ENCODE peak calls at places on chromosomes 7 and 10, in eight cellular contexts. One of them, this sample, is unnamed.

GRCh38 chr7:108805808-108806397 is 236.2 kb downstream of the DNAJB9 start:
- DNase-seq in BJ: no peak
- DNase-seq in AG04450: no peak
- DNase-seq in astrocyte: peak; percentile 10
- DNase-seq in thoracic aorta: no peak
- DNase-seq in IMR-90: peak; percentile 1
- DNase-seq in progenitor cell of endocrine pancreas: no peak
- DNase-seq in pancreas: no peak
- DNase-seq in this sample: no peak

GRCh38 chr10:22897371-22897770 is 30.5 kb upstream of the ARMC3 start:
- DNase-seq in thoracic aorta: no peak
- DNase-seq in pancreas: no peak
- DNase-seq in IMR-90: no peak
- DNase-seq in AG04450: no peak
- DNase-seq in BJ: no peak
- DNase-seq in progenitor cell of endocrine pancreas: no peak
- DNase-seq in astrocyte: no peak
- DNase-seq in this sample: no peak

GRCh38 chr10:44353721-44354120 is 31.2 kb downstream of the CXCL12 start:
- DNase-seq in astrocyte: no peak
- DNase-seq in pancreas: no peak
- DNase-seq in IMR-90: no peak
- DNase-seq in AG04450: no peak
- DNase-seq in BJ: no peak
- DNase-seq in thoracic aorta: no peak
- DNase-seq in progenitor cell of endocrine pancreas: no peak
- DNase-seq in this sample: no peak

GRCh38 chr7:90337106-90337505 is 9.4 kb upstream of the GTPBP10 start:
- DNase-seq in thoracic aorta: no peak
- DNase-seq in BJ: no peak
- DNase-seq in progenitor cell of endocrine pancreas: no peak
- DNase-seq in AG04450: no peak
- DNase-seq in astrocyte: peak; percentile 50
- DNase-seq in pancreas: no peak
- DNase-seq in IMR-90: no peak
- DNase-seq in this sample: no peak

GRCh38 chr10:119198438-119198837 is 8.9 kb upstream of the GRK5 start:
- DNase-seq in IMR-90: no peak
- DNase-seq in progenitor cell of endocrine pancreas: no peak
- DNase-seq in AG04450: no peak
- DNase-seq in BJ: no peak
- DNase-seq in thoracic aorta: no peak
- DNase-seq in pancreas: no peak
- DNase-seq in astrocyte: no peak
- DNase-seq in this sample: no peak

GRCh38 chr7:40306596-40306995 is 171.8 kb downstream of the SUGCT start:
- DNase-seq in astrocyte: peak; percentile 78
- DNase-seq in pancreas: no peak
- DNase-seq in thoracic aorta: no peak
- DNase-seq in BJ: no peak
- DNase-seq in IMR-90: peak; percentile 62
- DNase-seq in AG04450: no peak
- DNase-seq in progenitor cell of endocrine pancreas: no peak
- DNase-seq in this sample: no peak

GRCh38 chr10:4883079-4883739 is 57.2 kb downstream of the AKR1E2 start:
- DNase-seq in IMR-90: peak; percentile 83
- DNase-seq in progenitor cell of endocrine pancreas: no peak
- DNase-seq in astrocyte: peak; percentile 81
- DNase-seq in pancreas: no peak
- DNase-seq in BJ: no peak
- DNase-seq in thoracic aorta: no peak
- DNase-seq in AG04450: peak; percentile 48
- DNase-seq in this sample: no peak

GRCh38 chr7:94054130-94054529 is 50.0 kb upstream of the BET1 start:
- DNase-seq in AG04450: no peak
- DNase-seq in astrocyte: peak; percentile 69
- DNase-seq in progenitor cell of endocrine pancreas: no peak
- DNase-seq in thoracic aorta: no peak
- DNase-seq in pancreas: no peak
- DNase-seq in IMR-90: no peak
- DNase-seq in BJ: no peak
- DNase-seq in this sample: no peak

GRCh38 chr7:38215115-38215514 is 37.1 kb downstream of the STARD3NL start:
- DNase-seq in progenitor cell of endocrine pancreas: no peak
- DNase-seq in pancreas: no peak
- DNase-seq in BJ: no peak
- DNase-seq in thoracic aorta: no peak
- DNase-seq in AG04450: no peak
- DNase-seq in astrocyte: peak; percentile 61
- DNase-seq in IMR-90: no peak
- DNase-seq in this sample: no peak

GRCh38 chr7:85508642-85509429 is 322.0 kb upstream of the SEMA3D start:
- DNase-seq in AG04450: peak; percentile 81
- DNase-seq in BJ: peak; percentile 78
- DNase-seq in progenitor cell of endocrine pancreas: no peak
- DNase-seq in thoracic aorta: no peak
- DNase-seq in pancreas: no peak
- DNase-seq in astrocyte: peak; percentile 95
- DNase-seq in IMR-90: peak; percentile 95
- DNase-seq in this sample: no peak

GRCh38 chr7:45563804-45564461 is 10.2 kb upstream of the ADCY1 start:
- DNase-seq in pancreas: no peak
- DNase-seq in progenitor cell of endocrine pancreas: no peak
- DNase-seq in astrocyte: no peak
- DNase-seq in BJ: no peak
- DNase-seq in IMR-90: no peak
- DNase-seq in thoracic aorta: no peak
- DNase-seq in AG04450: no peak
- DNase-seq in this sample: no peak

GRCh38 chr7:82234457-82235049 is 209.0 kb downstream of the CACNA2D1 start:
- DNase-seq in thoracic aorta: no peak
- DNase-seq in AG04450: peak; percentile 6
- DNase-seq in pancreas: no peak
- DNase-seq in BJ: no peak
- DNase-seq in astrocyte: peak; percentile 20
- DNase-seq in progenitor cell of endocrine pancreas: no peak
- DNase-seq in IMR-90: peak; percentile 59
- DNase-seq in this sample: no peak

GRCh38 chr7:76285604-76286374 is 16.7 kb upstream of the HSPB1 start:
- DNase-seq in AG04450: no peak
- DNase-seq in pancreas: no peak
- DNase-seq in BJ: no peak
- DNase-seq in progenitor cell of endocrine pancreas: no peak
- DNase-seq in astrocyte: no peak
- DNase-seq in thoracic aorta: no peak
- DNase-seq in IMR-90: no peak
- DNase-seq in this sample: no peak

GRCh38 chr7:81887098-81887497 is 117.3 kb upstream of the HGF start:
- DNase-seq in pancreas: no peak
- DNase-seq in thoracic aorta: no peak
- DNase-seq in IMR-90: peak; percentile 50
- DNase-seq in astrocyte: peak; percentile 25
- DNase-seq in progenitor cell of endocrine pancreas: no peak
- DNase-seq in BJ: no peak
- DNase-seq in AG04450: no peak
- DNase-seq in this sample: no peak

DNA sequence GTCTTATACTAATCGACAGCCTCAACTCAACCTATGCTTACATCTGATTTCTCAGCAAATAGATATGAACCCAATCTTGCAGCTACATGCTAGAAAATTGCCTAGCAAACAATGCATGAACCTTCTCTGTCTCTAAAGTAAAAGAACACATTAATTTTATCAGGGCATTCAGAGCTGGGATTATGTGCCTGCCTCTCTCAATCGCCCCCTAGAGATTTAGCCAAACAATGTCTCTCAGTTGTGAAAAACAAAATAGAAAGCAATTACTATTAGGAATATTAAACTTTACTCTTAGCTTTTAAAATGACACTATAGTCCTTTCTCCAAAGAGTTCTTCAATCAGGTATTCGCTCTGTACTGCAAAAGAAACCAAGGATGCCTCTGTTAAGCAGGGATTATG is 737.1 kb downstream of the PARD3 start:
- DNase-seq in astrocyte: no peak
- DNase-seq in AG04450: no peak
- DNase-seq in progenitor cell of endocrine pancreas: no peak
- DNase-seq in thoracic aorta: no peak
- DNase-seq in BJ: no peak
- DNase-seq in IMR-90: no peak
- DNase-seq in pancreas: no peak
- DNase-seq in this sample: no peak
- TF ChIP-seq CTCF in astrocyte: no peak
- TF ChIP-seq CTCF in AG04450: no peak
- TF ChIP-seq CTCF in progenitor cell of endocrine pancreas: no peak
- TF ChIP-seq CTCF in thoracic aorta: no peak
- TF ChIP-seq CTCF in BJ: peak; percentile 8
- TF ChIP-seq CTCF in IMR-90: peak; percentile 31
- TF ChIP-seq CTCF in pancreas: no peak
- TF ChIP-seq CTCF in this sample: no peak

GRCh38 chr7:144668503-144668902 is 167.3 kb downstream of the TPK1 start:
- DNase-seq in AG04450: no peak
- DNase-seq in IMR-90: no peak
- DNase-seq in progenitor cell of endocrine pancreas: no peak
- DNase-seq in BJ: no peak
- DNase-seq in thoracic aorta: no peak
- DNase-seq in astrocyte: no peak
- DNase-seq in pancreas: no peak
- DNase-seq in this sample: no peak
- TF ChIP-seq CTCF in AG04450: no peak
- TF ChIP-seq CTCF in IMR-90: no peak
- TF ChIP-seq CTCF in progenitor cell of endocrine pancreas: no peak
- TF ChIP-seq CTCF in BJ: no peak
- TF ChIP-seq CTCF in thoracic aorta: no peak
- TF ChIP-seq CTCF in astrocyte: no peak
- TF ChIP-seq CTCF in pancreas: no peak
- TF ChIP-seq CTCF in this sample: no peak

GRCh38 chr10:106573106-106573505 is 591.4 kb downstream of the SORCS1 start:
- DNase-seq in AG04450: no peak
- DNase-seq in progenitor cell of endocrine pancreas: no peak
- DNase-seq in pancreas: no peak
- DNase-seq in astrocyte: peak; percentile 51
- DNase-seq in thoracic aorta: no peak
- DNase-seq in BJ: no peak
- DNase-seq in IMR-90: peak; percentile 69
- DNase-seq in this sample: no peak

GRCh38 chr10:106567629-106568028 is 596.9 kb downstream of the SORCS1 start:
- DNase-seq in BJ: no peak
- DNase-seq in AG04450: no peak
- DNase-seq in astrocyte: no peak
- DNase-seq in progenitor cell of endocrine pancreas: no peak
- DNase-seq in IMR-90: no peak
- DNase-seq in thoracic aorta: no peak
- DNase-seq in pancreas: no peak
- DNase-seq in this sample: no peak

GRCh38 chr10:106566871-106567270 is 597.6 kb downstream of the SORCS1 start:
- DNase-seq in IMR-90: no peak
- DNase-seq in thoracic aorta: no peak
- DNase-seq in progenitor cell of endocrine pancreas: no peak
- DNase-seq in AG04450: no peak
- DNase-seq in astrocyte: no peak
- DNase-seq in BJ: no peak
- DNase-seq in pancreas: no peak
- DNase-seq in this sample: no peak

GRCh38 chr10:106576534-106576933 is 588.0 kb downstream of the SORCS1 start:
- DNase-seq in BJ: no peak
- DNase-seq in astrocyte: no peak
- DNase-seq in thoracic aorta: no peak
- DNase-seq in IMR-90: no peak
- DNase-seq in pancreas: no peak
- DNase-seq in AG04450: no peak
- DNase-seq in progenitor cell of endocrine pancreas: no peak
- DNase-seq in this sample: no peak

GRCh38 chr10:106571216-106571954 is 593.1 kb downstream of the SORCS1 start:
- DNase-seq in AG04450: no peak
- DNase-seq in pancreas: no peak
- DNase-seq in thoracic aorta: no peak
- DNase-seq in IMR-90: peak; percentile 61
- DNase-seq in BJ: no peak
- DNase-seq in astrocyte: peak; percentile 18
- DNase-seq in progenitor cell of endocrine pancreas: no peak
- DNase-seq in this sample: no peak
- TF ChIP-seq CTCF in AG04450: peak; percentile 55
- TF ChIP-seq CTCF in pancreas: peak; percentile 29
- TF ChIP-seq CTCF in thoracic aorta: no peak
- TF ChIP-seq CTCF in IMR-90: peak; percentile 50
- TF ChIP-seq CTCF in BJ: peak; percentile 64
- TF ChIP-seq CTCF in astrocyte: peak; percentile 71
- TF ChIP-seq CTCF in progenitor cell of endocrine pancreas: peak; percentile 65
- TF ChIP-seq CTCF in this sample: no peak

GRCh38 chr10:60433684-60434083 is 44.0 kb upstream of the ANK3 start:
- DNase-seq in BJ: peak; percentile 35
- DNase-seq in IMR-90: peak; percentile 86
- DNase-seq in astrocyte: peak; percentile 87
- DNase-seq in progenitor cell of endocrine pancreas: no peak
- DNase-seq in thoracic aorta: no peak
- DNase-seq in pancreas: no peak
- DNase-seq in AG04450: peak; percentile 55
- DNase-seq in this sample: no peak

GRCh38 chr10:60429084-60429849 is 39.6 kb upstream of the ANK3 start:
- DNase-seq in IMR-90: peak; percentile 43
- DNase-seq in AG04450: no peak
- DNase-seq in thoracic aorta: no peak
- DNase-seq in pancreas: no peak
- DNase-seq in progenitor cell of endocrine pancreas: no peak
- DNase-seq in BJ: no peak
- DNase-seq in astrocyte: peak; percentile 81
- DNase-seq in this sample: no peak

GRCh38 chr10:60430017-60430416 is 40.3 kb upstream of the ANK3 start:
- DNase-seq in IMR-90: peak; percentile 82
- DNase-seq in pancreas: no peak
- DNase-seq in BJ: peak; percentile 26
- DNase-seq in thoracic aorta: no peak
- DNase-seq in astrocyte: peak; percentile 91
- DNase-seq in progenitor cell of endocrine pancreas: no peak
- DNase-seq in AG04450: peak; percentile 36
- DNase-seq in this sample: no peak

GRCh38 chr10:60430836-60431597 is 41.3 kb upstream of the ANK3 start:
- DNase-seq in astrocyte: no peak
- DNase-seq in progenitor cell of endocrine pancreas: no peak
- DNase-seq in thoracic aorta: no peak
- DNase-seq in pancreas: no peak
- DNase-seq in BJ: no peak
- DNase-seq in AG04450: no peak
- DNase-seq in IMR-90: peak; percentile 26
- DNase-seq in this sample: no peak

DNA sequence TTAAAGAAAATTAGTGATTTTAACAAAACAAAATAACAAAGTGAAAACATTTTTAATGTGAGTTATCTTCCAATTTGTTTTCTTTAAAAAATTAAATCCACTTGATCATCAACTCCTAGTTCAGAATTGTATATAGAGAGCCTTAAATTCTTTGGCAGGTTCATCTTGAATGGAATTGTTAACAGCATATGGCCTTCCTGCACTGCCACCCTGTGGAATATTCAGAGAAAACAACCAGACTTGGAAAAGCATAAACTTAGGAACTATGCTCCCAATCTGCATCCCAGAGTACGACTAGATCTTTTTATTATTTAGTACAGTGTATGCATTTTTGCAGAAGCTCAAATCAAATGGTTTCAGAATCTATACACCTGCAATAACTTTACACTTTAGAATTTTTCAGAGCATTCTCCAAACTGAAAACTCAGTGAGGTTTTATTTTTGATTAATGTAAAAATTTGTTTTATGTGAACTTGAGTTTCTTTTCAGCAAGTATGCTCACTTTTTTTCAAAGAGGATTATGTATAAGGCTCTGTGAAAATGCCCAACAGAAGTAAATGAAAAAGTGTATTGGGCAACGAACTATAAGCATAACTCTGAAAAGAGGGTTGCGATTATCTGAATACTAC is 44.9 kb upstream of the ANK3 start:
- DNase-seq in IMR-90: peak; percentile 74
- DNase-seq in pancreas: no peak
- DNase-seq in progenitor cell of endocrine pancreas: no peak
- DNase-seq in thoracic aorta: no peak
- DNase-seq in astrocyte: no peak
- DNase-seq in BJ: no peak
- DNase-seq in AG04450: no peak
- DNase-seq in this sample: no peak
- TF ChIP-seq CTCF in IMR-90: peak; percentile 87
- TF ChIP-seq CTCF in pancreas: peak; percentile 49
- TF ChIP-seq CTCF in progenitor cell of endocrine pancreas: peak; percentile 80
- TF ChIP-seq CTCF in thoracic aorta: peak; percentile 66
- TF ChIP-seq CTCF in astrocyte: peak; percentile 82
- TF ChIP-seq CTCF in BJ: peak; percentile 57
- TF ChIP-seq CTCF in AG04450: peak; percentile 72
- TF ChIP-seq CTCF in this sample: peak; percentile 49